ENCODE peak calls at places on chromosomes 4 and X, in nine cellular contexts. One of them, this sample, is unnamed.
A peak's percentile ranks its signal among the peaks of the same experiment; 100 is the strongest.

GRCh38 chr4:40484346-40484745 is 145.3 kb downstream of the RBM47 start:
- DNase-seq in mesendoderm: no peak
- DNase-seq in stimulated activated CD4-positive, alpha-beta T cell treated with anti-CD3 and anti-CD28 coated beads, Interleukin-2, amount 100 ng/mL, for 48 hours: no peak
- DNase-seq in stimulated activated effector memory CD8-positive, alpha-beta T cell treated with anti-CD3 and anti-CD28 coated beads, Interleukin-12 subunit alpha, Interleukin-12 subunit beta, amount 100 ng/mL, for 72 hours: no peak
- DNase-seq in DND-41: no peak
- DNase-seq in left colon: no peak
- DNase-seq in T-helper 2 cell: no peak
- DNase-seq in sciatic nerve: no peak
- DNase-seq in AG09309: no peak
- DNase-seq in this sample: no peak

GRCh38 chrX:16577483-16578029 is 72.4 kb upstream of the S100G start:
- DNase-seq in mesendoderm: peak; percentile 16
- DNase-seq in stimulated activated CD4-positive, alpha-beta T cell treated with anti-CD3 and anti-CD28 coated beads, Interleukin-2, amount 100 ng/mL, for 48 hours: no peak
- DNase-seq in stimulated activated effector memory CD8-positive, alpha-beta T cell treated with anti-CD3 and anti-CD28 coated beads, Interleukin-12 subunit alpha, Interleukin-12 subunit beta, amount 100 ng/mL, for 72 hours: no peak
- DNase-seq in DND-41: no peak
- DNase-seq in left colon: no peak
- DNase-seq in T-helper 2 cell: no peak
- DNase-seq in sciatic nerve: no peak
- DNase-seq in AG09309: no peak
- DNase-seq in this sample: no peak

GRCh38 chr4:54067163-54067562 is 2.8 kb upstream of the CHIC2 start:
- DNase-seq in mesendoderm: no peak
- DNase-seq in stimulated activated CD4-positive, alpha-beta T cell treated with anti-CD3 and anti-CD28 coated beads, Interleukin-2, amount 100 ng/mL, for 48 hours: no peak
- DNase-seq in stimulated activated effector memory CD8-positive, alpha-beta T cell treated with anti-CD3 and anti-CD28 coated beads, Interleukin-12 subunit alpha, Interleukin-12 subunit beta, amount 100 ng/mL, for 72 hours: no peak
- DNase-seq in DND-41: no peak
- DNase-seq in left colon: peak; percentile 60
- DNase-seq in T-helper 2 cell: no peak
- DNase-seq in sciatic nerve: no peak
- DNase-seq in AG09309: no peak
- DNase-seq in this sample: peak; percentile 53

GRCh38 chrX:74118503-74118902 is 185.5 kb upstream of the ZCCHC13 start:
- DNase-seq in mesendoderm: peak; percentile 38
- DNase-seq in stimulated activated CD4-positive, alpha-beta T cell treated with anti-CD3 and anti-CD28 coated beads, Interleukin-2, amount 100 ng/mL, for 48 hours: no peak
- DNase-seq in stimulated activated effector memory CD8-positive, alpha-beta T cell treated with anti-CD3 and anti-CD28 coated beads, Interleukin-12 subunit alpha, Interleukin-12 subunit beta, amount 100 ng/mL, for 72 hours: no peak
- DNase-seq in DND-41: no peak
- DNase-seq in left colon: no peak
- DNase-seq in T-helper 2 cell: no peak
- DNase-seq in sciatic nerve: no peak
- DNase-seq in AG09309: no peak
- DNase-seq in this sample: no peak

GRCh38 chr4:4358093-4358840 is 28.6 kb upstream of the NSG1 start:
- DNase-seq in mesendoderm: no peak
- DNase-seq in stimulated activated CD4-positive, alpha-beta T cell treated with anti-CD3 and anti-CD28 coated beads, Interleukin-2, amount 100 ng/mL, for 48 hours: no peak
- DNase-seq in stimulated activated effector memory CD8-positive, alpha-beta T cell treated with anti-CD3 and anti-CD28 coated beads, Interleukin-12 subunit alpha, Interleukin-12 subunit beta, amount 100 ng/mL, for 72 hours: no peak
- DNase-seq in DND-41: no peak
- DNase-seq in left colon: no peak
- DNase-seq in T-helper 2 cell: no peak
- DNase-seq in sciatic nerve: no peak
- DNase-seq in AG09309: no peak
- DNase-seq in this sample: no peak

GRCh38 chrX:129718701-129719100 is 20.1 kb upstream of the XPNPEP2 start:
- DNase-seq in mesendoderm: no peak
- DNase-seq in stimulated activated CD4-positive, alpha-beta T cell treated with anti-CD3 and anti-CD28 coated beads, Interleukin-2, amount 100 ng/mL, for 48 hours: no peak
- DNase-seq in stimulated activated effector memory CD8-positive, alpha-beta T cell treated with anti-CD3 and anti-CD28 coated beads, Interleukin-12 subunit alpha, Interleukin-12 subunit beta, amount 100 ng/mL, for 72 hours: no peak
- DNase-seq in DND-41: no peak
- DNase-seq in left colon: no peak
- DNase-seq in T-helper 2 cell: no peak
- DNase-seq in sciatic nerve: no peak
- DNase-seq in AG09309: no peak
- DNase-seq in this sample: no peak

GRCh38 chr4:168357941-168358340 is 39.4 kb upstream of the DDX60 start:
- DNase-seq in mesendoderm: no peak
- DNase-seq in stimulated activated CD4-positive, alpha-beta T cell treated with anti-CD3 and anti-CD28 coated beads, Interleukin-2, amount 100 ng/mL, for 48 hours: no peak
- DNase-seq in stimulated activated effector memory CD8-positive, alpha-beta T cell treated with anti-CD3 and anti-CD28 coated beads, Interleukin-12 subunit alpha, Interleukin-12 subunit beta, amount 100 ng/mL, for 72 hours: no peak
- DNase-seq in DND-41: no peak
- DNase-seq in left colon: no peak
- DNase-seq in T-helper 2 cell: no peak
- DNase-seq in sciatic nerve: no peak
- DNase-seq in AG09309: no peak
- DNase-seq in this sample: no peak

GRCh38 chr4:186557061-186557460 is 1.7 kb upstream of the MTNR1A start:
- DNase-seq in mesendoderm: no peak
- DNase-seq in stimulated activated CD4-positive, alpha-beta T cell treated with anti-CD3 and anti-CD28 coated beads, Interleukin-2, amount 100 ng/mL, for 48 hours: no peak
- DNase-seq in stimulated activated effector memory CD8-positive, alpha-beta T cell treated with anti-CD3 and anti-CD28 coated beads, Interleukin-12 subunit alpha, Interleukin-12 subunit beta, amount 100 ng/mL, for 72 hours: no peak
- DNase-seq in DND-41: no peak
- DNase-seq in left colon: no peak
- DNase-seq in T-helper 2 cell: no peak
- DNase-seq in sciatic nerve: no peak
- DNase-seq in AG09309: no peak
- DNase-seq in this sample: peak; percentile 4

GRCh38 chr4:108303488-108304177 is 134.9 kb upstream of the LEF1 start:
- DNase-seq in mesendoderm: peak; percentile 49
- DNase-seq in stimulated activated CD4-positive, alpha-beta T cell treated with anti-CD3 and anti-CD28 coated beads, Interleukin-2, amount 100 ng/mL, for 48 hours: no peak
- DNase-seq in stimulated activated effector memory CD8-positive, alpha-beta T cell treated with anti-CD3 and anti-CD28 coated beads, Interleukin-12 subunit alpha, Interleukin-12 subunit beta, amount 100 ng/mL, for 72 hours: no peak
- DNase-seq in DND-41: no peak
- DNase-seq in left colon: no peak
- DNase-seq in T-helper 2 cell: no peak
- DNase-seq in sciatic nerve: no peak
- DNase-seq in AG09309: no peak
- DNase-seq in this sample: no peak

GRCh38 chr4:71094201-71094600 is 100.8 kb downstream of the DCK start:
- DNase-seq in mesendoderm: no peak
- DNase-seq in stimulated activated CD4-positive, alpha-beta T cell treated with anti-CD3 and anti-CD28 coated beads, Interleukin-2, amount 100 ng/mL, for 48 hours: no peak
- DNase-seq in stimulated activated effector memory CD8-positive, alpha-beta T cell treated with anti-CD3 and anti-CD28 coated beads, Interleukin-12 subunit alpha, Interleukin-12 subunit beta, amount 100 ng/mL, for 72 hours: no peak
- DNase-seq in DND-41: no peak
- DNase-seq in left colon: no peak
- DNase-seq in T-helper 2 cell: no peak
- DNase-seq in sciatic nerve: no peak
- DNase-seq in AG09309: no peak
- DNase-seq in this sample: no peak

GRCh38 chr4:7857238-7857701 is 82.4 kb downstream of the AFAP1 start:
- DNase-seq in mesendoderm: no peak
- DNase-seq in stimulated activated CD4-positive, alpha-beta T cell treated with anti-CD3 and anti-CD28 coated beads, Interleukin-2, amount 100 ng/mL, for 48 hours: no peak
- DNase-seq in stimulated activated effector memory CD8-positive, alpha-beta T cell treated with anti-CD3 and anti-CD28 coated beads, Interleukin-12 subunit alpha, Interleukin-12 subunit beta, amount 100 ng/mL, for 72 hours: no peak
- DNase-seq in DND-41: no peak
- DNase-seq in left colon: no peak
- DNase-seq in T-helper 2 cell: no peak
- DNase-seq in sciatic nerve: no peak
- DNase-seq in AG09309: peak; percentile 81
- DNase-seq in this sample: peak; percentile 89

GRCh38 chrX:125374169-125374568 is 54.5 kb downstream of the TEX13C start:
- DNase-seq in mesendoderm: no peak
- DNase-seq in stimulated activated CD4-positive, alpha-beta T cell treated with anti-CD3 and anti-CD28 coated beads, Interleukin-2, amount 100 ng/mL, for 48 hours: no peak
- DNase-seq in stimulated activated effector memory CD8-positive, alpha-beta T cell treated with anti-CD3 and anti-CD28 coated beads, Interleukin-12 subunit alpha, Interleukin-12 subunit beta, amount 100 ng/mL, for 72 hours: no peak
- DNase-seq in DND-41: no peak
- DNase-seq in left colon: no peak
- DNase-seq in T-helper 2 cell: no peak
- DNase-seq in sciatic nerve: no peak
- DNase-seq in AG09309: no peak
- DNase-seq in this sample: no peak

GRCh38 chr4:156838761-156839160 is 132.8 kb downstream of the PDGFC start:
- DNase-seq in mesendoderm: peak; percentile 40
- DNase-seq in stimulated activated CD4-positive, alpha-beta T cell treated with anti-CD3 and anti-CD28 coated beads, Interleukin-2, amount 100 ng/mL, for 48 hours: no peak
- DNase-seq in stimulated activated effector memory CD8-positive, alpha-beta T cell treated with anti-CD3 and anti-CD28 coated beads, Interleukin-12 subunit alpha, Interleukin-12 subunit beta, amount 100 ng/mL, for 72 hours: no peak
- DNase-seq in DND-41: no peak
- DNase-seq in left colon: no peak
- DNase-seq in T-helper 2 cell: no peak
- DNase-seq in sciatic nerve: no peak
- DNase-seq in AG09309: no peak
- DNase-seq in this sample: no peak